ENCODE peak calls at places on chromosomes 4 and X, in seven cellular contexts. D is CD8-positive, alpha-beta T cell; K is central memory CD4-positive, alpha-beta T cell; S is ovary; C is A549; I is HT1080; A is KBM-7. W is an unnamed sample.

GRCh38 chr4:184648220-184649025 is 824 bp downstream of the CASP3 start:
- DNase-seq in D (peak), K (peak), S (peak), C (peak), I (peak), A (peak), W (no peak)

GRCh38 chrX:50003927-50004326 is 81.5 kb downstream of the CLCN5 start:
- DNase-seq in D (no peak), K (no peak), S (no peak), C (no peak), I (no peak), A (no peak), W (no peak)

GRCh38 chr4:122842984-122843531 is 16.4 kb downstream of the FGF2 start:
- DNase-seq in D (no peak), K (no peak), S (no peak), C (peak), I (no peak), A (no peak), W (no peak)

GRCh38 chr4:5924466-5925125 is 31.7 kb upstream of the CRMP1 start:
- DNase-seq in D (no peak), K (no peak), S (no peak), C (no peak), I (no peak), A (no peak), W (no peak)

GRCh38 chr4:7513731-7514130 is 79.0 kb upstream of the PSAPL1 start:
- DNase-seq in D (no peak), K (no peak), S (no peak), C (no peak), I (peak), A (no peak), W (no peak)

GRCh38 chr4:128444544-128445302 is 157.1 kb upstream of the PGRMC2 start:
- DNase-seq in D (no peak), K (no peak), S (no peak), C (peak), I (no peak), A (no peak), W (no peak)

GRCh38 chr4:24236532-24236931 is 346.7 kb upstream of the PPARGC1A start:
- DNase-seq in D (no peak), K (no peak), S (no peak), C (no peak), I (no peak), A (no peak), W (no peak)

GRCh38 chr4:39933689-39934590 is 43.8 kb downstream of the PDS5A start:
- DNase-seq in D (no peak), K (no peak), S (no peak), C (no peak), I (no peak), A (no peak), W (no peak)

GRCh38 chr4:150297861-150298474 is 219.7 kb downstream of the DCLK2 start:
- DNase-seq in D (no peak), K (no peak), S (no peak), C (peak), I (peak), A (peak), W (peak)

GRCh38 chr4:142567620-142568451 is 278.3 kb downstream of the INPP4B start:
- DNase-seq in D (no peak), K (no peak), S (no peak), C (peak), I (no peak), A (no peak), W (no peak)

GRCh38 chr4:150708004-150708403 is 126.1 kb downstream of the MAB21L2 start:
- DNase-seq in D (no peak), K (no peak), S (no peak), C (no peak), I (no peak), A (no peak), W (no peak)

GRCh38 chr4:186719925-186720694 is 3.5 kb downstream of the FAT1 start:
- DNase-seq in D (no peak), K (no peak), S (no peak), C (peak), I (peak), A (peak), W (no peak)

GRCh38 chr4:2247128-2248043 is 5.5 kb upstream of the HAUS3 start:
- DNase-seq in D (peak), K (no peak), S (peak), C (no peak), I (no peak), A (no peak), W (no peak)

GRCh38 chr4:6154875-6155274 is 45.5 kb downstream of the JAKMIP1 start:
- DNase-seq in D (no peak), K (no peak), S (no peak), C (no peak), I (no peak), A (no peak), W (no peak)

GRCh38 chr4:155207534-155208257 is 740 bp upstream of the NPY2R start:
- DNase-seq in D (no peak), K (no peak), S (no peak), C (peak), I (peak), A (no peak), W (peak)

GRCh38 chr4:86306816-86307215 is 53.0 kb downstream of the MAPK10 start:
- DNase-seq in D (no peak), K (no peak), S (no peak), C (no peak), I (no peak), A (no peak), W (no peak)

GRCh38 chr4:145090370-145090769 is 7.6 kb downstream of the ANAPC10 start:
- DNase-seq in D (no peak), K (no peak), S (no peak), C (no peak), I (no peak), A (no peak), W (no peak)

GRCh38 chr4:10457255-10457801 is at the start of gene ZNF518B:
- DNase-seq in D (peak), K (peak), S (peak), C (peak), I (no peak), A (peak), W (peak)

GRCh38 chrX:54891573-54891972 is 29.1 kb upstream of the TRO start:
- DNase-seq in D (peak), K (peak), S (no peak), C (peak), I (peak), A (peak), W (peak)

GRCh38 chr4:41177016-41177415 is 37.3 kb downstream of the APBB2 start:
- DNase-seq in D (no peak), K (no peak), S (no peak), C (peak), I (peak), A (no peak), W (no peak)

GRCh38 chr4:171087089-171087488 is 726.1 kb upstream of the GALNTL6 start:
- DNase-seq in D (no peak), K (no peak), S (no peak), C (no peak), I (no peak), A (no peak), W (no peak)

GRCh38 chr4:8439914-8440490 is 521 bp downstream of the ACOX3 start:
- DNase-seq in D (no peak), K (no peak), S (no peak), C (peak), I (peak), A (no peak), W (peak)

GRCh38 chrX:108270280-108270679 is 167.9 kb downstream of the COL4A6 start:
- DNase-seq in D (no peak), K (no peak), S (no peak), C (peak), I (no peak), A (peak), W (no peak)

GRCh38 chrX:153557618-153558017 is 40.2 kb downstream of the ATP2B3 start:
- DNase-seq in D (no peak), K (no peak), S (no peak), C (no peak), I (no peak), A (no peak), W (no peak)

GRCh38 chr4:172686021-172686420 is 482.6 kb upstream of the GALNT7 start:
- DNase-seq in D (no peak), K (no peak), S (no peak), C (no peak), I (no peak), A (no peak), W (no peak)

GRCh38 chrX:139692506-139692849 is 15.5 kb downstream of the MCF2 start:
- DNase-seq in D (no peak), K (no peak), S (no peak), C (no peak), I (no peak), A (no peak), W (no peak)

GRCh38 chr4:62791386-62791785 is 1591.3 kb downstream of the ADGRL3 start:
- DNase-seq in D (no peak), K (no peak), S (no peak), C (no peak), I (no peak), A (no peak), W (no peak)

GRCh38 chrX:120299928-120300327 is 11.3 kb downstream of the TMEM255A start:
- DNase-seq in D (no peak), K (no peak), S (no peak), C (peak), I (no peak), A (no peak), W (no peak)

GRCh38 chrX:130173190-130173895 is 1.6 kb downstream of the RAB33A start:
- DNase-seq in D (no peak), K (no peak), S (no peak), C (no peak), I (peak), A (peak), W (peak)

GRCh38 chr4:163707873-163708272 is 213.4 kb downstream of the TMA16 start:
- DNase-seq in D (no peak), K (no peak), S (no peak), C (no peak), I (no peak), A (no peak), W (no peak)

GRCh38 chrX:22575161-22575845 is 302.6 kb downstream of the CBLL2 start:
- DNase-seq in D (no peak), K (no peak), S (no peak), C (no peak), I (peak), A (no peak), W (no peak)

GRCh38 chr4:48375651-48376291 is 34.4 kb downstream of the SLAIN2 start:
- DNase-seq in D (no peak), K (no peak), S (no peak), C (peak), I (peak), A (no peak), W (peak)

GRCh38 chr4:101050088-101050835 is 297.1 kb downstream of the PPP3CA start:
- DNase-seq in D (no peak), K (no peak), S (no peak), C (no peak), I (no peak), A (no peak), W (no peak)

GRCh38 chrX:3779546-3779945 is 66.1 kb upstream of the PRKX start:
- DNase-seq in D (no peak), K (no peak), S (no peak), C (no peak), I (no peak), A (no peak), W (no peak)

GRCh38 chr4:54228064-54228527 is 997 bp upstream of the PDGFRA start:
- DNase-seq in D (no peak), K (no peak), S (peak), C (peak), I (no peak), A (peak), W (no peak)

GRCh38 chr4:34943719-34944386 is 1300.5 kb downstream of the ARAP2 start:
- DNase-seq in D (no peak), K (no peak), S (no peak), C (no peak), I (no peak), A (no peak), W (no peak)

GRCh38 chrX:14027511-14028019 is 2.1 kb downstream of the GEMIN8 start:
- DNase-seq in D (no peak), K (peak), S (no peak), C (peak), I (peak), A (peak), W (no peak)